ENCODE peak calls at places on chromosomes 13 and 19, in four cellular contexts. H, B, J and W are unnamed samples.

GRCh38 chr19:47243776-47244547 is 12.4 kb upstream of the CCDC9 start:
- DNase-seq in H (peak), B (peak), J (peak), W (peak)

GRCh38 chr19:28631931-28632330 is 581.0 kb downstream of the UQCRFS1 start:
- DNase-seq in H (no peak), B (no peak), J (no peak), W (no peak)

GRCh38 chr13:76803831-76804230 is 82.4 kb downstream of the KCTD12 start:
- DNase-seq in H (no peak), B (no peak), J (no peak), W (no peak)

GRCh38 chr13:41061075-41061913 is at the start of gene WBP4:
- DNase-seq in H (peak), B (peak), J (peak), W (peak)

GRCh38 chr19:49442354-49442753 is 1.0 kb upstream of the SLC17A7 start:
- DNase-seq in H (no peak), B (no peak), J (no peak), W (no peak)

GRCh38 chr19:47226426-47227346 is 4.3 kb downstream of the BBC3 start:
- DNase-seq in H (peak), B (peak), J (peak), W (no peak)

GRCh38 chr13:94122300-94122699 is 357.2 kb downstream of the DCT start:
- DNase-seq in H (no peak), B (no peak), J (no peak), W (no peak)

GRCh38 chr13:95296326-95296939 is 4.8 kb downstream of the ABCC4 start:
- DNase-seq in H (peak), B (no peak), J (peak), W (no peak)

GRCh38 chr19:50705422-50706019 is 14.1 kb downstream of the SHANK1 start:
- DNase-seq in H (peak), B (peak), J (no peak), W (no peak)

GRCh38 chr13:40520916-40521315 is 145.5 kb downstream of the FOXO1 start:
- DNase-seq in H (no peak), B (no peak), J (no peak), W (no peak)

GRCh38 chr19:49499030-49499670 is 2.9 kb downstream of the RPS11 start:
- DNase-seq in H (no peak), B (no peak), J (no peak), W (peak)

GRCh38 chr13:26872444-26873173 is 112.0 kb upstream of the GPR12 start:
- DNase-seq in H (peak), B (no peak), J (peak), W (no peak)

GRCh38 chr19:52722062-52723005 is 12.5 kb downstream of the ZNF611 start:
- DNase-seq in H (peak), B (peak), J (no peak), W (no peak)

GRCh38 chr13:112731667-112732616 is 42.1 kb downstream of the ATP11A start:
- DNase-seq in H (no peak), B (no peak), J (no peak), W (no peak)

GRCh38 chr13:36096411-36097184 is 34.6 kb downstream of the DCLK1 start:
- DNase-seq in H (peak), B (no peak), J (no peak), W (no peak)

GRCh38 chr13:33284916-33285315 is 639 bp downstream of the STARD13 start:
- DNase-seq in H (peak), B (peak), J (no peak), W (no peak)

GRCh38 chr13:60720590-60720989 is 323.6 kb downstream of the TDRD3 start:
- DNase-seq in H (no peak), B (no peak), J (no peak), W (no peak)

GRCh38 chr19:16676101-16676798 is 15.3 kb downstream of the TMEM38A start:
- DNase-seq in H (no peak), B (no peak), J (peak), W (no peak)

GRCh38 chr19:36225219-36225892 is 10.4 kb downstream of the ZNF146 start:
- DNase-seq in H (peak), B (peak), J (no peak), W (no peak)

GRCh38 chr19:56015756-56016155 is 29.2 kb downstream of the NLRP5 start:
- DNase-seq in H (peak), B (no peak), J (no peak), W (no peak)

GRCh38 chr13:23901365-23901764 is 4.1 kb upstream of the C1QTNF9B start:
- DNase-seq in H (no peak), B (peak), J (no peak), W (no peak)

GRCh38 chr19:2551172-2551863 is 75.4 kb downstream of the GADD45B start:
- DNase-seq in H (no peak), B (no peak), J (no peak), W (no peak)

GRCh38 chr19:29775575-29775900 is 36.3 kb upstream of the CCNE1 start:
- DNase-seq in H (no peak), B (no peak), J (no peak), W (no peak)

GRCh38 chr19:38532939-38533338 is 84.8 kb downstream of the MAP4K1 start:
- DNase-seq in H (no peak), B (no peak), J (no peak), W (no peak)

GRCh38 chr13:100124265-100124664 is 35.4 kb downstream of the PCCA start:
- DNase-seq in H (no peak), B (no peak), J (no peak), W (no peak)

GRCh38 chr13:75762967-75763366 is 126.8 kb downstream of the LMO7 start:
- DNase-seq in H (no peak), B (no peak), J (no peak), W (no peak)
- H3K4me3 ChIP-seq in H (no peak), B (no peak), J (peak), W (peak)

GRCh38 chr19:1290245-1290698 is 4.6 kb downstream of the EFNA2 start:
- DNase-seq in H (no peak), B (no peak), J (no peak), W (no peak)

GRCh38 chr19:1289395-1290244 is 3.9 kb downstream of the EFNA2 start:
- DNase-seq in H (no peak), B (no peak), J (no peak), W (no peak)

GRCh38 chr19:1291761-1292418 is 6.2 kb downstream of the EFNA2 start:
- DNase-seq in H (no peak), B (no peak), J (peak), W (no peak)

GRCh38 chr19:1292419-1293151 is 6.9 kb downstream of the EFNA2 start:
- DNase-seq in H (no peak), B (no peak), J (no peak), W (no peak)

DNA sequence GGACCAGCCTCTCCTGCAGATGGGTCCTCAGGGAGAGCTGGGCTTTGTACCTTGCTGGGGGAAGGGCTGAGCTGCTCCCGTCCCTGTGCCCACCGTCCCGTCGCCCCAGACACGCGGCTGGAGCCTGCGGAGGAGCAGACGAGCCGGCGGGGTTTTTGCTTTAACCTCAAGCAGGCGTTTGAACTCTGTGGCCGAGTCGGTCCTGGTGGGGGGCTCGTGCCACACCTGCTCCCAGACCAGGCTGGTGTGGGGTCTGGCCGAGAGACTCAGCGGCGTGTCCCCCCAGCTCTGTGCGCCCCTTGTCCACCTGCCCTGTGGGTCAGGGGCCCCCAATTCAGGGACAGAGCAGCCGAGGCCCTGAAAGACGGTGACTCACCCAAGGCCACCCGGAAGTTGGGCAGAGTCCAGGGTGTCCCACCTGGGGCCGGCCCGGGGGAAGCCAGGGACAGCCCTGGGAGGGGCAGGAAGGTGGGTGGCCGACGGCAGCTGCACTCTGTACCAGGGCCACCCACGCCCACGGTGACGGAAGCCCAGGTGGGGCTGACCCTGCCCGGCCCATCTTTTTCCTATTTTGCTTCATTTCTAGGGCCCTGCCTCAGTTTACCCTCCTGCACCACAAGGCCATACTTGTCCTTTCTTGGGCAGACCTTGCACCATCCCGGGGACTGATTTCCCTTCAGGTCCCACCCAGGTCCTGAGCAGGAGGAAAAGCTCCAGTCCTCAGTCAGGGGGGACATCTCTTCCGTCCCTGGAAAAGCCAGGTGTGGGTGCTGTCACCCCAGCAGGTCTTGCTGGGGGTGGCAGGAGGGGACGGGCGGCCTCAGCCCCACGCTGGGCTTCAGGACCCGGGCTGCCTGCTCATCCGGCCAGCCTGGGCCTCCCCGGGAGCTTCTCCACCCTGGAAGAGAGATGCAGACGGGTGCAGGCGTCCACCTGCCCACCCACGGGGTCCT is 5.3 kb downstream of the EFNA2 start:
- DNase-seq in H (no peak), B (no peak), J (no peak), W (no peak)
- H3K4me3 ChIP-seq in H (no peak), B (no peak), J (no peak), W (no peak)

GRCh38 chr19:6464070-6464873 is at the start of gene CRB3:
- DNase-seq in H (no peak), B (no peak), J (peak), W (no peak)
- H3K4me3 ChIP-seq in H (no peak), B (no peak), J (peak), W (peak)

DNA sequence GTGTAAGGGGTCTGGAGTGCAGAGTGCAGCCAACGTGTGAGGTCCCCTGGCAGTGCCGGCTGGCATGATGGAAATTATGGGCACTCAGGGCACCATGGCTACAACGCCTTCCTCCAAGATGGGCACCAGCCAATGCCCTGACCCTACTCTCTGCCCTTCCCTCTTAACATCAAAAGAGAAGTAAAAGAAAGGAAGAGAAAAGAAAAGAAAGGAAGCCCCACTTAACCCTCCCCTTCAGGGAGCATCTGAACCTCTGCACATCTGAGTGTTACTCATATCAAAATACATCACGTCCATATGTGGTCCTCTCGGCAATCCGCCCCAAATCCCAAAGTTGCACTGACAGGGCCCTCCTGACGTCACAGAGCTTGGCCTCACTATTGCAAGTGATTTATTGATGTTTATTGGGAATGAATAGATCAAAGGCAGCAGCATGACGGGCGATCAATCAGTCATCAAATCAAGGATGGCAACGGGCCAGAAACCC is 1.4 kb downstream of the TSHZ3 start:
- DNase-seq in H (no peak), B (peak), J (no peak), W (no peak)
- H3K4me3 ChIP-seq in H (peak), B (peak), J (no peak), W (peak)

DNA sequence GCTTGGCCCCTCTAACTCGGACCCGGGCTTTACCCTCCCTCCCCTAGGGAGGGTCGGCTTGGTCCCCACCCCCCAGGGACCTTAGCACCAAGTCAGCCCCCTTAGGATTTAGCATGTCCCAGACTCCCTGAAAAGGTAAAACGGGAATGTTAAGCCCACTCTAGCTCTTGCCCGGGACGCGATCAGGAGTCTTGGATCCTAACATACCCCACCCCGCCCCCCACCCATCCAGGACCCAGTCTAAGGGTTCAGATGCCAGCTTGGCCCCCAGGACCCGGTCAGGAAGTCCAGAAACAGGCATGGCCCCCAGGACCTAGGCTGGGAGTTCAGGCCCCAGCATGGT is 437 bp downstream of the EPOR start:
- DNase-seq in H (no peak), B (no peak), J (no peak), W (no peak)
- H3K4me3 ChIP-seq in H (peak), B (peak), J (peak), W (peak)